ENCODE peak calls at places on chromosomes 13 and 19, in seven cellular contexts. H is GM12878, X is K562, A is A549, U is H1, P is SK-N-SH, Q is HepG2. Z is an unnamed sample.

GRCh38 chr13:44932171-44932849 is 57.0 kb downstream of the NUFIP1 start:
- DNase-seq in H (no peak), X (no peak), A (no peak), U (no peak), P (no peak), Q (no peak), Z (peak)

GRCh38 chr19:28309072-28309471 is 903.9 kb downstream of the UQCRFS1 start:
- DNase-seq in H (no peak), X (no peak), A (no peak), U (no peak), P (no peak), Q (no peak), Z (no peak)

GRCh38 chr13:110506859-110507566 is 54.5 kb downstream of the RAB20 start:
- DNase-seq in H (no peak), X (peak), A (peak), U (no peak), P (no peak), Q (no peak), Z (peak)

GRCh38 chr19:5369962-5370367 is 29.4 kb upstream of the PTPRS start:
- DNase-seq in H (no peak), X (peak), A (peak), U (peak), P (peak), Q (peak), Z (no peak)

GRCh38 chr19:40466219-40467006 is at the start of gene SPTBN4:
- DNase-seq in H (peak), X (no peak), A (no peak), U (peak), P (no peak), Q (no peak), Z (no peak)

GRCh38 chr13:81017525-81018152 is 676.7 kb upstream of the SPRY2 start:
- DNase-seq in H (no peak), X (peak), A (peak), U (no peak), P (peak), Q (peak), Z (peak)

GRCh38 chr19:5312058-5312457 is 28.6 kb downstream of the PTPRS start:
- DNase-seq in H (no peak), X (no peak), A (no peak), U (no peak), P (no peak), Q (no peak), Z (no peak)

GRCh38 chr19:7619671-7620441 is 9.5 kb downstream of the XAB2 start:
- DNase-seq in H (no peak), X (no peak), A (no peak), U (no peak), P (no peak), Q (no peak), Z (no peak)

GRCh38 chr19:15249560-15249874 is 17.3 kb upstream of the EPHX3 start:
- DNase-seq in H (no peak), X (no peak), A (no peak), U (no peak), P (no peak), Q (no peak), Z (no peak)

GRCh38 chr19:29672933-29673336 is 7.7 kb downstream of the PLEKHF1 start:
- DNase-seq in H (peak), X (no peak), A (no peak), U (no peak), P (no peak), Q (no peak), Z (no peak)

GRCh38 chr19:56105090-56105701 is 15.9 kb downstream of the ZNF787 start:
- DNase-seq in H (no peak), X (no peak), A (peak), U (peak), P (no peak), Q (peak), Z (peak)

GRCh38 chr19:51294211-51294976 is 17.1 kb upstream of the IGLON5 start:
- DNase-seq in H (no peak), X (no peak), A (no peak), U (peak), P (no peak), Q (no peak), Z (no peak)

GRCh38 chr19:33266971-33267484 is 35.3 kb downstream of the CEBPA start:
- DNase-seq in H (no peak), X (no peak), A (no peak), U (no peak), P (no peak), Q (no peak), Z (no peak)

GRCh38 chr13:101751488-101751887 is 299.0 kb downstream of the ITGBL1 start:
- DNase-seq in H (no peak), X (no peak), A (peak), U (no peak), P (peak), Q (no peak), Z (peak)

GRCh38 chr19:23832717-23833327 is 74.1 kb upstream of the ZNF681 start:
- DNase-seq in H (no peak), X (no peak), A (no peak), U (no peak), P (no peak), Q (no peak), Z (no peak)

GRCh38 chr13:48909088-48909389 is 66.7 kb upstream of the FNDC3A start:
- DNase-seq in H (no peak), X (no peak), A (no peak), U (no peak), P (no peak), Q (no peak), Z (no peak)

GRCh38 chr19:29683009-29683408 is 17.7 kb downstream of the PLEKHF1 start:
- DNase-seq in H (no peak), X (no peak), A (no peak), U (no peak), P (no peak), Q (peak), Z (no peak)

GRCh38 chr13:85298387-85298924 is 500.8 kb downstream of the SLITRK6 start:
- DNase-seq in H (no peak), X (no peak), A (no peak), U (no peak), P (no peak), Q (no peak), Z (no peak)

GRCh38 chr19:42301646-42302204 is at the start of gene PRR19:
- DNase-seq in H (no peak), X (peak), A (no peak), U (no peak), P (no peak), Q (no peak), Z (no peak)

GRCh38 chr19:29587059-29587458 is 19.0 kb upstream of the POP4 start:
- DNase-seq in H (no peak), X (no peak), A (no peak), U (no peak), P (no peak), Q (no peak), Z (no peak)

GRCh38 chr19:34237283-34237682 is 17.1 kb upstream of the GARRE1 start:
- DNase-seq in H (no peak), X (no peak), A (no peak), U (no peak), P (no peak), Q (no peak), Z (no peak)

GRCh38 chr13:49021953-49022352 is 46.2 kb downstream of the FNDC3A start:
- DNase-seq in H (no peak), X (no peak), A (no peak), U (no peak), P (no peak), Q (no peak), Z (no peak)

GRCh38 chr19:33779849-33780248 is 16.8 kb upstream of the KCTD15 start:
- DNase-seq in H (no peak), X (no peak), A (no peak), U (no peak), P (no peak), Q (no peak), Z (no peak)

GRCh38 chr19:32748497-32748896 is 28.9 kb downstream of the TDRD12 start:
- DNase-seq in H (no peak), X (peak), A (peak), U (peak), P (peak), Q (peak), Z (no peak)

GRCh38 chr19:2168619-2169424 is 5.1 kb downstream of the DOT1L start:
- DNase-seq in H (peak), X (peak), A (peak), U (no peak), P (peak), Q (peak), Z (peak)

GRCh38 chr13:83221256-83221655 is 661.0 kb downstream of the SLITRK1 start:
- DNase-seq in H (no peak), X (no peak), A (peak), U (no peak), P (no peak), Q (no peak), Z (no peak)

GRCh38 chr19:30791116-30791515 is 418.9 kb downstream of the ZNF536 start:
- DNase-seq in H (no peak), X (no peak), A (no peak), U (peak), P (no peak), Q (no peak), Z (no peak)

GRCh38 chr13:42906257-42906656 is 85.8 kb downstream of the EPSTI1 start:
- DNase-seq in H (no peak), X (no peak), A (no peak), U (no peak), P (no peak), Q (no peak), Z (no peak)

GRCh38 chr19:35509018-35509652 is 4.3 kb downstream of the DMKN start:
- DNase-seq in H (peak), X (no peak), A (peak), U (peak), P (no peak), Q (peak), Z (no peak)

GRCh38 chr19:412356-413355 is 3.7 kb upstream of the C2CD4C start:
- DNase-seq in H (no peak), X (no peak), A (no peak), U (peak), P (peak), Q (no peak), Z (no peak)

GRCh38 chr19:14028901-14029300 is 953 bp downstream of the RLN3 start:
- DNase-seq in H (no peak), X (no peak), A (no peak), U (no peak), P (peak), Q (no peak), Z (no peak)

GRCh38 chr13:103638706-103639105 is 572.5 kb upstream of the SLC10A2 start:
- DNase-seq in H (no peak), X (no peak), A (no peak), U (no peak), P (no peak), Q (no peak), Z (no peak)

GRCh38 chr19:18044825-18045304 is 36.9 kb downstream of the ARRDC2 start:
- DNase-seq in H (peak), X (peak), A (peak), U (peak), P (no peak), Q (no peak), Z (peak)

GRCh38 chr19:41945135-41945766 is 13.9 kb downstream of the RABAC1 start:
- DNase-seq in H (peak), X (no peak), A (no peak), U (no peak), P (no peak), Q (no peak), Z (no peak)

GRCh38 chr13:39777527-39778061 is 122.1 kb downstream of the COG6 start:
- DNase-seq in H (no peak), X (no peak), A (peak), U (no peak), P (no peak), Q (no peak), Z (peak)

GRCh38 chr13:109412232-109412935 is 374.0 kb downstream of the IRS2 start:
- DNase-seq in H (no peak), X (no peak), A (peak), U (peak), P (peak), Q (no peak), Z (peak)

GRCh38 chr13:109419896-109420295 is 366.5 kb downstream of the IRS2 start:
- DNase-seq in H (no peak), X (no peak), A (no peak), U (no peak), P (no peak), Q (no peak), Z (no peak)

GRCh38 chr13:109415057-109415456 is 371.3 kb downstream of the IRS2 start:
- DNase-seq in H (no peak), X (no peak), A (no peak), U (no peak), P (no peak), Q (no peak), Z (no peak)

GRCh38 chr13:109410868-109411267 is 375.5 kb downstream of the IRS2 start:
- DNase-seq in H (no peak), X (no peak), A (no peak), U (no peak), P (no peak), Q (no peak), Z (no peak)

DNA sequence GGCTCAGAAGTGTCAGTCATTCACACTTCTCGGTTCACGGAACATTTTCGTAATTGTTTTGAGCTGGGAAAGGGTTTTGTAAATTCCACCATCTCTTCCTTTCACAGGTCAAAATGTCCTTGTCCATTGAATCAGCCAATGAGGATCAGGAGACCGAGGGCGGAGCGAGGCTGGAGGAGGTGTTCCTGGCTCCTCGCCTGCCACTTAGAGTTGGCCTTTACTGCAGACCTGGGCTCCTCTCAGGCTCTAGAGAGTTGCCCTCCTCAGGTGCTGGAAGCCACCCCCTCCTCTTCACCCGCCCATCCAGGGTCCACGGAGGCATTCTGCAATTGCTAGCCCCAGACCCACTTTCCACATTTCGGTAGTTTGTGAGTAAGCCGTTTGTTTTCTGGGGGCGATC is 370.4 kb downstream of the IRS2 start:
- DNase-seq in H (no peak), X (no peak), A (no peak), U (no peak), P (no peak), Q (no peak), Z (no peak)
- TF ChIP-seq RFX5 in H (no peak), X (no peak), A (no peak), U (no peak), P (no peak), Q (no peak), Z (no peak)

GRCh38 chr13:32448224-32448623 is 20.3 kb upstream of the N4BP2L1 start:
- DNase-seq in H (no peak), X (no peak), A (no peak), U (no peak), P (no peak), Q (no peak), Z (no peak)

GRCh38 chr13:32446778-32447465 is 19.0 kb upstream of the N4BP2L1 start:
- DNase-seq in H (no peak), X (no peak), A (no peak), U (no peak), P (no peak), Q (no peak), Z (no peak)

GRCh38 chr13:32446220-32446619 is 18.3 kb upstream of the N4BP2L1 start:
- DNase-seq in H (no peak), X (no peak), A (no peak), U (no peak), P (no peak), Q (peak), Z (no peak)

GRCh38 chr13:32445461-32445860 is 17.5 kb upstream of the N4BP2L1 start:
- DNase-seq in H (no peak), X (no peak), A (no peak), U (no peak), P (no peak), Q (no peak), Z (no peak)

DNA sequence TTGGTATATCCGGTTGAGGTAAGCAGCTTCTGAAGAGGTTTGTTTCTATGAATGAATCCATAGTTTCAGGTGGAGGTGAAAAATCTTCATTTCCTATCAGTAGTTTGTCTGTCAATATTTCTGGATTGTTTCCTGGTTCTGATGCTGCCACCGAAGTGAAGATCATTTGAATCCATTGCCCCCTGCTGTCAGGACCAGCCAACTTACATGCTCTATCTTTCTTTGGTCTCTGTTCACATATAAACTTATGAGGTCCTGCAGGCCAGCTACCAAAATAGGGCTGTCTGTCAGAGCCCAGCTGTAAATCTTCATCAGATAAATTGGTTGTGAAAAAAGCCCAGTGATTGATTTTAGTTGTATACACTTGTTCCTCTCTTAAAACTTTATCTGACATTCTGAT is 15.2 kb upstream of the N4BP2L1 start:
- DNase-seq in H (peak), X (no peak), A (peak), U (no peak), P (peak), Q (peak), Z (peak)
- TF ChIP-seq RFX5 in H (no peak), X (no peak), A (no peak), U (no peak), P (no peak), Q (no peak), Z (no peak)

GRCh38 chr13:60838581-60838980 is 441.6 kb downstream of the TDRD3 start:
- DNase-seq in H (no peak), X (no peak), A (no peak), U (no peak), P (no peak), Q (no peak), Z (no peak)
- TF ChIP-seq RFX5 in H (no peak), X (no peak), A (no peak), U (no peak), P (no peak), Q (no peak), Z (no peak)

GRCh38 chr19:9786819-9787218 is 18.3 kb upstream of the ZNF846 start:
- DNase-seq in H (no peak), X (no peak), A (no peak), U (no peak), P (no peak), Q (no peak), Z (no peak)
- TF ChIP-seq RFX5 in H (no peak), X (no peak), A (no peak), U (no peak), P (no peak), Q (no peak), Z (no peak)

GRCh38 chr19:3782330-3782729 is 3.9 kb downstream of the MATK start:
- DNase-seq in H (no peak), X (no peak), A (no peak), U (no peak), P (no peak), Q (no peak), Z (no peak)

GRCh38 chr19:3785464-3785937 is 680 bp downstream of the MATK start:
- DNase-seq in H (no peak), X (peak), A (no peak), U (no peak), P (no peak), Q (no peak), Z (no peak)

GRCh38 chr19:3782903-3783302 is 3.3 kb downstream of the MATK start:
- DNase-seq in H (no peak), X (no peak), A (no peak), U (no peak), P (no peak), Q (no peak), Z (no peak)

GRCh38 chr19:3784607-3785463 is 1.3 kb downstream of the MATK start:
- DNase-seq in H (no peak), X (no peak), A (no peak), U (peak), P (no peak), Q (no peak), Z (no peak)

GRCh38 chr19:3783660-3784584 is 2.3 kb downstream of the MATK start:
- DNase-seq in H (no peak), X (peak), A (peak), U (peak), P (peak), Q (peak), Z (no peak)
- TF ChIP-seq RFX5 in H (no peak), X (no peak), A (no peak), U (no peak), P (no peak), Q (no peak), Z (no peak)

GRCh38 chr13:60627071-60627686 is 230.2 kb downstream of the TDRD3 start:
- DNase-seq in H (no peak), X (peak), A (peak), U (peak), P (peak), Q (peak), Z (peak)
- TF ChIP-seq RFX5 in H (no peak), X (no peak), A (no peak), U (no peak), P (no peak), Q (no peak), Z (no peak)

Z was measured in IMR-90.